ENCODE peak calls at places on chromosome 10, in four cellular contexts. N is CD8-positive, alpha-beta T cell; C is body of pancreas; X is neural progenitor cell. D is an unnamed sample.

GRCh38 chr10:60349426-60349825 is 40.2 kb downstream of the ANK3 start:
- DNase-seq in N (no peak), C (no peak), X (no peak), D (no peak)

GRCh38 chr10:100303724-100304319 is 17.3 kb upstream of the BLOC1S2 start:
- DNase-seq in N (no peak), C (no peak), X (peak; percentile 60), D (no peak)

GRCh38 chr10:5527332-5528200 is 2.8 kb downstream of the CALML3 start:
- DNase-seq in N (no peak), C (no peak), X (no peak), D (no peak)

GRCh38 chr10:114336823-114337509 is 67.3 kb downstream of the AFAP1L2 start:
- DNase-seq in N (no peak), C (peak; percentile 13), X (no peak), D (no peak)

GRCh38 chr10:5142199-5142598 is 42.8 kb downstream of the AKR1C8 start:
- DNase-seq in N (no peak), C (no peak), X (no peak), D (no peak)

GRCh38 chr10:117626228-117626627 is 83.7 kb downstream of the EMX2 start:
- DNase-seq in N (no peak), C (no peak), X (no peak), D (no peak)

GRCh38 chr10:9833871-9834454 is 1183.7 kb upstream of the CELF2 start:
- DNase-seq in N (no peak), C (no peak), X (peak; percentile 13), D (no peak)

GRCh38 chr10:70270952-70271351 is 12.9 kb downstream of the NPFFR1 start:
- DNase-seq in N (no peak), C (no peak), X (no peak), D (no peak)

DNA sequence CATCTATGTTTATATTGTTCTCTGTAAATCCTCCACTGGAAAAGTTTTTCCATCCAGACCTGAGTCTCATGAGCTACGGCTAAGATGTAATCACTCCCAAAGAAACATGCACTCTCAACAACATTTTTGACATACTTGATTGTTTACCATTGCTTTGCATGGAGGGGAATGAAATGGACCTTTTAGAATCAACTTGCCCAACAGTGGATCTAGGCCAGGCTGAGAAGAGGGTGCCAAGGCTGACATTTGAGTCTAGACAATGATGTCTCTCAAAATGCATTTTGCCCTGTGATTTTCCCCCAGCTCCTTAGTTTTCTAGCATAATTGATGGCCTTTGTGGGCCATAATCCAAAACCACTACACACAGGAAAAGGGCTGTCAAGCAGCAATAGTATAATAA is 297.8 kb upstream of the KLF6 start:
- DNase-seq in N (no peak), C (no peak), X (no peak), D (no peak)
- H3K27ac ChIP-seq in N (no peak overlapping the region), C (no peak overlapping the region), X (no peak overlapping the region), D (no peak overlapping the region)

GRCh38 chr10:46024948-46025347 is 5.5 kb downstream of the NCOA4 start:
- DNase-seq in N (no peak), C (no peak), X (peak; percentile 25), D (no peak)
- H3K27ac ChIP-seq in N (no peak overlapping the region), C (peak overlapping the region; percentile 32), X (no peak overlapping the region), D (peak overlapping the region; percentile 2)

GRCh38 chr10:118955531-118956252 is 73.8 kb upstream of the NANOS1 start:
- DNase-seq in N (no peak), C (no peak), X (peak; percentile 7), D (no peak)
- H3K27ac ChIP-seq in N (no peak overlapping the region), C (no peak overlapping the region), X (no peak overlapping the region), D (no peak overlapping the region)

GRCh38 chr10:119408072-119408471 is 134.4 kb downstream of the RGS10 start:
- DNase-seq in N (no peak), C (no peak), X (no peak), D (no peak)

GRCh38 chr10:119404719-119405504 is 137.6 kb downstream of the RGS10 start:
- DNase-seq in N (no peak), C (peak; percentile 21), X (peak; percentile 45), D (no peak)

GRCh38 chr10:119405505-119405807 is 137.1 kb downstream of the RGS10 start:
- DNase-seq in N (no peak), C (no peak), X (no peak), D (no peak)

GRCh38 chr10:119406888-119407777 is 135.4 kb downstream of the RGS10 start:
- DNase-seq in N (no peak), C (no peak), X (no peak), D (no peak)

GRCh38 chr10:119406137-119406536 is 136.4 kb downstream of the RGS10 start:
- DNase-seq in N (no peak), C (no peak), X (no peak), D (no peak)
- H3K27ac ChIP-seq in N (no peak overlapping the region), C (no peak overlapping the region), X (no peak overlapping the region), D (no peak overlapping the region)

GRCh38 chr10:4075443-4075842 is 290.4 kb upstream of the KLF6 start:
- DNase-seq in N (no peak), C (no peak), X (no peak), D (no peak)

GRCh38 chr10:4074559-4075407 is 289.8 kb upstream of the KLF6 start:
- DNase-seq in N (no peak), C (no peak), X (no peak), D (peak; percentile 83)

GRCh38 chr10:4070921-4071320 is 285.9 kb upstream of the KLF6 start:
- DNase-seq in N (no peak), C (no peak), X (no peak), D (no peak)

GRCh38 chr10:4070171-4070570 is 285.2 kb upstream of the KLF6 start:
- DNase-seq in N (no peak), C (no peak), X (no peak), D (no peak)

DNA sequence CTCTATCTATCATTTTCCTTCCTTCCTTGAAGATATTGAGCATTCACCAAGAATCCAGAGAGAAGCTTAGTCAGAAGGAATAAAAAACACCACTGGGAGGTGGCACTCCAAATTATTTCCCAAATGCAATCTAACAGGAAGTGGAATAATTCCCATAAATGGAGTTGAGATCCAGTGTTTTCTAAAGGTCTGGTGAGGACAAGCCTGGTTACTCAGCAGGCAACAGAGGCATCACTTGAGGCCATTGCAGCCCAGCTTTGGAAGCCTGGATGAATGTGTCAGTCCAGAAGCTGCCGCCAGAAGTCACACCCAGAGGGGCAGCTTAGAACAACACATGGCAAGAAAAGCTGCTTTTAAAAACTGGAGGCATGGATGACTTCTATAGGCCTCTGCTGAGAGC is 288.9 kb upstream of the KLF6 start:
- DNase-seq in N (no peak), C (no peak), X (no peak), D (peak; percentile 58)
- H3K27ac ChIP-seq in N (no peak overlapping the region), C (no peak overlapping the region), X (no peak overlapping the region), D (peak overlapping the region; percentile 87)

DNA sequence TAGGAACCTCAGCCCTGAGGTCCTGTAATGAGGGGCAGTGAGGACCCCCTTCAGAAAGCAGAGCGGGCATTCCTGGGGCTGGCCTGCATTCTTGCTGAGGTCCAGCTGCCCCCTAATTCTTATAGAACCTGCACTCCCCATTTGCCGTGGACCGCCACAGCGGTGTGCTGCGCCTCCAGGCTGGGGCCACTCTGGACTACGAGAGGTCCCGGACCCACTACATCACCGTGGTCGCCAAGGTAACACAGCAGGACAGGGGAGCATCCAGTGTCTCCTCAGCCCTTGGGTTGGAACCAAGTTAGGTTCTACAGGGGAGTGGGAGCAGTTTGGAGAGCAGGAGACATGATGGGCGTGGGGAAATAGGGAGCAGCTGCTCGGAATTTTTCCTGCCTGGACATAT is 7.3 kb downstream of the CDHR1 start:
- DNase-seq in N (no peak), C (no peak), X (no peak), D (no peak)
- H3K27ac ChIP-seq in N (no peak overlapping the region), C (no peak overlapping the region), X (no peak overlapping the region), D (no peak overlapping the region)

GRCh38 chr10:59108296-59108695 is 68.1 kb upstream of the PHYHIPL start:
- DNase-seq in N (no peak), C (no peak), X (no peak), D (no peak)

GRCh38 chr10:59108886-59109288 is 67.6 kb upstream of the PHYHIPL start:
- DNase-seq in N (no peak), C (peak; percentile 25), X (no peak), D (no peak)

GRCh38 chr10:59106441-59106840 is 70.0 kb upstream of the PHYHIPL start:
- DNase-seq in N (no peak), C (no peak), X (no peak), D (no peak)

GRCh38 chr10:59107147-59107546 is 69.3 kb upstream of the PHYHIPL start:
- DNase-seq in N (no peak), C (no peak), X (no peak), D (no peak)

DNA sequence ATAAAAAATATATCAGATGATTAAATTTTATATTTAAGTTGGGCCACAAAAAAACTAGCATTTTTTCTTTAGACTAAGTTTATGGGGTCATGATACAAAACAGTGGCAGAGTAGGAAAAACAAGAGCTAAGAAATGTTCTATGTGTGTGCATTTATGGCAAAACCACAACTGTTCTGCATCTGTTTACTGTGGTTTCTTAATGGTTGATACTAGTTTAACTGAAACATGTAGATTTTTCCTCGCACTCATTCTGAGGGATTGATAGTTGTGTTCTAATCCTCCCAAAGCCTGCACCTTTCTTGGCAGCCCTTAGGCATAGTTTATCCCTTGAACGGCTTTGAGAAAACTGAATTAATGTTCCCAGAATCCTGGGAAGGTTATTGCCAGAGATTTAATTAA is 66.6 kb upstream of the PHYHIPL start:
- DNase-seq in N (no peak), C (no peak), X (no peak), D (no peak)
- H3K27ac ChIP-seq in N (no peak overlapping the region), C (peak overlapping the region; percentile 47), X (no peak overlapping the region), D (no peak overlapping the region)